ENCODE peak calls at places on chromosome 1, in four cellular contexts. X is HepG2, P is HCT116, V is K562. W is an unnamed sample.

GRCh38 chr1:202821467-202821866 is 10.7 kb downstream of the PCAT6 start:
- DNase-seq in X (no peak), P (no peak), V (no peak), W (no peak)

GRCh38 chr1:85864727-85865126 is 156.5 kb upstream of the ZNHIT6 start:
- DNase-seq in X (no peak), P (no peak), V (no peak), W (no peak)

GRCh38 chr1:99527545-99527944 is 118.4 kb upstream of the PALMD start:
- DNase-seq in X (no peak), P (no peak), V (no peak), W (no peak)

GRCh38 chr1:33224166-33224707 is 32.1 kb upstream of the ZNF362 start:
- DNase-seq in X (no peak), P (no peak), V (no peak), W (no peak)

GRCh38 chr1:57112148-57112547 is 146.3 kb upstream of the C8B start:
- DNase-seq in X (no peak), P (no peak), V (no peak), W (no peak)

GRCh38 chr1:54493608-54494007 is 54.4 kb upstream of the ACOT11 start:
- DNase-seq in X (no peak), P (no peak), V (no peak), W (no peak)

GRCh38 chr1:188188317-188188716 is 1359.6 kb downstream of the PLA2G4A start:
- DNase-seq in X (no peak), P (no peak), V (no peak), W (no peak)

GRCh38 chr1:109201123-109201703 is 12.5 kb upstream of the SARS1 start:
- DNase-seq in X (peak), P (no peak), V (peak), W (no peak)

GRCh38 chr1:29912413-29912812 is 676.1 kb downstream of the PTPRU start:
- DNase-seq in X (peak), P (peak), V (peak), W (peak)

GRCh38 chr1:41314781-41315481 is 46.3 kb upstream of the FOXO6 start:
- DNase-seq in X (no peak), P (no peak), V (no peak), W (no peak)

GRCh38 chr1:51768971-51769601 is 109.4 kb downstream of the NRDC start:
- DNase-seq in X (peak), P (peak), V (peak), W (peak)
- TF ChIP-seq CTCF in X (peak), P (peak), V (peak), W (peak)

DNA sequence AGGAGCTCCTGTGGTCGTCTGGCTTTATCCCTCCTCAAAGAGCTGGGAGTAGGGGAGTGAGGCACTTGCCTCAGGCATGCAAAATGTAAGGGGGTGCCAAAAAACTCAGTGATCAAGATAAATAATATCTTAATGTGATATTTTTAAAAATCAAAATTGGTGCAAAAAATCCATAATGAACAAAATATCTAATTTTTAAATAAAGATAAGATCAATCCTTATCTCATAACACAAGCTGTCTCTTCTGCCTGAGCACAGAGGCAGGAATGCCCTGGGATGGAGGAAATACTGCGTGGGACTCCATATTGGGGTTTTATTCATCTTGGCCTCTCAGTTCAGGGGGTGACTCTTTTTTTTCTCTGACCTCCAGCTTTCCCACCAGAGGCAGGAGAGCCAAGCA is 77.4 kb upstream of the NFASC start:
- DNase-seq in X (no peak), P (no peak), V (no peak), W (no peak)
- TF ChIP-seq TCF7L2 in X (no peak), P (no peak), V (no peak), W (no peak)

DNA sequence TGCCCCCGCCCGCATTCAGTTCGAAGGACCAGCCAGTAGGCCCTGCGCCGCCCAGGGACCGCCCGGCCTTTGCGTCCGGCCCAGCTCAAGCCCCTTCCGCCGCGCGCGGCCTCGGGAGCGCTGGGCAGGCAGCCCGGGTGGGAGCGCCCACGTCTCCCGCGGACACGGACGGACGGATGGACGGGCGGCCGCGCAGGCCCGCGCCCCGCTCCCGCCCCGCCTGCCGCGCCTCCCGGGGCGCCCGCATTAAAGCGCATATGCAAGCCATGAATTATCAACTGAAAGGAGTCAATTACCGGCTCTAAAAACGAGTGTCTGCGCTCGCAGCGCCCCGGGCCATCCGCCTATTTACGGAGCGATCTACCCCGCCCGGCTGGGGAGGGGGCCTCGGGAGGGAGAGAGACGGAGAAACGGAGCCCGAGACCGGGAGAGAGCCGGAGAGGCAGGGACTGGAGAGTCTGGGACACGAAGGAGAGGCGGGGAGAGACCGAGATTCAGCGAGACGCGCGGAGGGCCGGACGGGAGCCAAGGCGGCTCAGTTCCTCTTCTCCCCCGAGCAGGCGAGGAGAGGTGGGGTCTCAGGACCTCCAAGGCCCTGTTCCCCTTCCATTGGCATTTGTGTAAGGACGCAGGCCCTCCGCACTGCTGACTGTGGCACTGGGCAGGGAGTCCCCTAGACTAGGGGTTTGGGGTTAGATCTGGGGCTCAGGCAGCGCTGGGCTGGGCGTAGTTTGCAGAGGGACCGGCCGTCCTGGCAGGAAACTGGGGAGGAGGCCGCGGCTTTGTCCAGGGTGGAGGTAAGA is 41.3 kb upstream of the DMBX1 start:
- DNase-seq in X (no peak), P (no peak), V (no peak), W (no peak)
- H3K4me3 ChIP-seq in X (no peak), P (no peak), V (no peak), W (no peak)

GRCh38 chr1:94153133-94153532 is 32.2 kb upstream of the ABCA4 start:
- DNase-seq in X (no peak), P (no peak), V (no peak), W (no peak)
- TF ChIP-seq CTCF in X (no peak), P (no peak), V (no peak), W (no peak)

GRCh38 chr1:97632075-97632474 is 288.8 kb downstream of the DPYD start:
- DNase-seq in X (no peak), P (no peak), V (no peak), W (no peak)
- TF ChIP-seq TCF7L2 in X (no peak), P (no peak), V (no peak), W (no peak)

GRCh38 chr1:44105810-44106209 is 12.8 kb upstream of the KLF17 start:
- DNase-seq in X (no peak), P (no peak), V (no peak), W (no peak)

GRCh38 chr1:44101356-44101755 is 17.3 kb upstream of the KLF17 start:
- DNase-seq in X (no peak), P (no peak), V (no peak), W (no peak)

GRCh38 chr1:44100183-44100582 is 18.4 kb upstream of the KLF17 start:
- DNase-seq in X (no peak), P (no peak), V (no peak), W (no peak)

GRCh38 chr1:44108241-44108640 is 10.4 kb upstream of the KLF17 start:
- DNase-seq in X (no peak), P (no peak), V (no peak), W (no peak)

GRCh38 chr1:44103270-44104131 is 15.1 kb upstream of the KLF17 start:
- DNase-seq in X (peak), P (peak), V (peak), W (no peak)
- H3K4me3 ChIP-seq in X (no peak), P (no peak), V (peak), W (no peak)

GRCh38 chr1:7580923-7581753 is 190.0 kb upstream of the VAMP3 start:
- DNase-seq in X (no peak), P (no peak), V (no peak), W (no peak)
- TF ChIP-seq CTCF in X (no peak), P (no peak), V (no peak), W (no peak)